ENCODE peak calls at places on chromosome 11, in eight cellular contexts. T is K562, E is lower leg skin, U is esophagus squamous epithelium, K is hepatocyte, B is pancreas, C is dorsolateral prefrontal cortex, J is RWPE1. Q is an unnamed sample.

GRCh38 chr11:65288706-65289536 is 25.7 kb upstream of the CDC42EP2 start:
- DNase-seq in T (no peak), E (peak), U (no peak), K (no peak), B (no peak), C (peak), J (no peak), Q (peak)

GRCh38 chr11:63905179-63905578 is 11.8 kb downstream of the RCOR2 start:
- DNase-seq in T (no peak), E (no peak), U (no peak), K (no peak), B (no peak), C (peak), J (no peak), Q (no peak)

GRCh38 chr11:95078526-95078925 is 11.1 kb upstream of the ENDOD1 start:
- DNase-seq in T (no peak), E (no peak), U (no peak), K (no peak), B (no peak), C (no peak), J (no peak), Q (no peak)

GRCh38 chr11:12853325-12853651 is 155.8 kb upstream of the RASSF10 start:
- DNase-seq in T (no peak), E (no peak), U (no peak), K (no peak), B (no peak), C (no peak), J (no peak), Q (no peak)

GRCh38 chr11:45768486-45768885 is 36.5 kb upstream of the SLC35C1 start:
- DNase-seq in T (no peak), E (peak), U (no peak), K (no peak), B (no peak), C (no peak), J (no peak), Q (no peak)

GRCh38 chr11:2685566-2686359 is 14.0 kb downstream of the KCNQ1OT1 start:
- DNase-seq in T (no peak), E (peak), U (no peak), K (no peak), B (no peak), C (no peak), J (no peak), Q (no peak)

GRCh38 chr11:36566407-36567053 is 1.3 kb upstream of the RAG1 start:
- DNase-seq in T (no peak), E (no peak), U (no peak), K (no peak), B (no peak), C (no peak), J (no peak), Q (no peak)

GRCh38 chr11:70900540-70900939 is 351.8 kb downstream of the SHANK2 start:
- DNase-seq in T (no peak), E (no peak), U (no peak), K (no peak), B (no peak), C (no peak), J (no peak), Q (no peak)

GRCh38 chr11:71247551-71248250 is 4.7 kb downstream of the SHANK2 start:
- DNase-seq in T (no peak), E (peak), U (no peak), K (no peak), B (peak), C (peak), J (no peak), Q (peak)

GRCh38 chr11:133506551-133507094 is 25.7 kb downstream of the OPCML start:
- DNase-seq in T (no peak), E (peak), U (no peak), K (no peak), B (no peak), C (no peak), J (no peak), Q (no peak)

GRCh38 chr11:6323291-6323905 is 3.1 kb upstream of the CAVIN3 start:
- DNase-seq in T (no peak), E (no peak), U (no peak), K (no peak), B (peak), C (no peak), J (no peak), Q (no peak)

GRCh38 chr11:126391286-126391954 is 35.9 kb downstream of the ST3GAL4 start:
- DNase-seq in T (no peak), E (no peak), U (no peak), K (no peak), B (no peak), C (no peak), J (no peak), Q (no peak)

GRCh38 chr11:72969894-72970335 is 155.7 kb downstream of the ATG16L2 start:
- DNase-seq in T (no peak), E (no peak), U (no peak), K (no peak), B (no peak), C (no peak), J (no peak), Q (no peak)

GRCh38 chr11:77201370-77201769 is 73.3 kb downstream of the MYO7A start:
- DNase-seq in T (no peak), E (peak), U (no peak), K (no peak), B (no peak), C (peak), J (no peak), Q (peak)

GRCh38 chr11:17991799-17992433 is 20.9 kb downstream of the SERGEF start:
- DNase-seq in T (peak), E (no peak), U (no peak), K (peak), B (peak), C (no peak), J (peak), Q (no peak)

GRCh38 chr11:93100211-93100610 is 97.6 kb downstream of the SLC36A4 start:
- DNase-seq in T (no peak), E (no peak), U (no peak), K (no peak), B (no peak), C (no peak), J (no peak), Q (no peak)

GRCh38 chr11:12862761-12863469 is 146.2 kb upstream of the RASSF10 start:
- DNase-seq in T (peak), E (no peak), U (no peak), K (peak), B (no peak), C (peak), J (peak), Q (no peak)

GRCh38 chr11:79018371-79018849 is 422.4 kb downstream of the TENM4 start:
- DNase-seq in T (no peak), E (no peak), U (no peak), K (peak), B (no peak), C (no peak), J (no peak), Q (no peak)

GRCh38 chr11:59102259-59102765 is 4.7 kb upstream of the FAM111B start:
- DNase-seq in T (peak), E (peak), U (no peak), K (peak), B (peak), C (peak), J (peak), Q (peak)

GRCh38 chr11:10490398-10491232 is 35.6 kb downstream of the AMPD3 start:
- DNase-seq in T (peak), E (peak), U (no peak), K (peak), B (peak), C (peak), J (peak), Q (peak)

GRCh38 chr11:11611381-11611780 is 10.4 kb downstream of the GALNT18 start:
- DNase-seq in T (no peak), E (no peak), U (no peak), K (no peak), B (no peak), C (no peak), J (no peak), Q (peak)

GRCh38 chr11:103109818-103110388 is 677 bp downstream of the DYNC2H1 start:
- DNase-seq in T (no peak), E (no peak), U (no peak), K (no peak), B (no peak), C (no peak), J (no peak), Q (no peak)

GRCh38 chr11:93648168-93648567 is 13.3 kb upstream of the CEP295 start:
- DNase-seq in T (no peak), E (no peak), U (no peak), K (peak), B (no peak), C (no peak), J (no peak), Q (no peak)

GRCh38 chr11:124897681-124898680 is at the start of gene ROBO4:
- DNase-seq in T (no peak), E (peak), U (no peak), K (no peak), B (no peak), C (no peak), J (peak), Q (peak)

GRCh38 chr11:8023831-8024555 is 36.9 kb downstream of the EIF3F start:
- DNase-seq in T (no peak), E (peak), U (no peak), K (no peak), B (no peak), C (no peak), J (no peak), Q (no peak)

GRCh38 chr11:112292785-112293407 is 32.2 kb upstream of the PLET1 start:
- DNase-seq in T (no peak), E (no peak), U (no peak), K (no peak), B (no peak), C (no peak), J (peak), Q (no peak)

GRCh38 chr11:35464308-35464707 is 45.0 kb upstream of the SLC1A2 start:
- DNase-seq in T (no peak), E (no peak), U (no peak), K (no peak), B (no peak), C (no peak), J (no peak), Q (no peak)
- TF ChIP-seq CTCF in T (no peak), E (no peak), U (no peak), K (no peak), B (no peak), C (no peak), J (no peak), Q (no peak)

GRCh38 chr11:116835791-116836647 is 1.4 kb downstream of the APOA1 start:
- DNase-seq in T (peak), E (peak), U (no peak), K (peak), B (peak), C (peak), J (peak), Q (peak)
- TF ChIP-seq CTCF in T (peak), E (no peak), U (peak), K (peak), B (peak), C (peak), J (peak), Q (peak)

GRCh38 chr11:130449996-130450419 is 1.6 kb downstream of the ADAMTS15 start:
- DNase-seq in T (peak), E (peak), U (no peak), K (peak), B (peak), C (no peak), J (no peak), Q (peak)
- TF ChIP-seq CTCF in T (peak), E (no peak), U (peak), K (peak), B (peak), C (no peak), J (no peak), Q (peak)

GRCh38 chr11:67421421-67422031 is 6.0 kb downstream of the CARNS1 start:
- DNase-seq in T (no peak), E (no peak), U (no peak), K (no peak), B (no peak), C (no peak), J (peak), Q (no peak)
- TF ChIP-seq CTCF in T (no peak), E (no peak), U (no peak), K (no peak), B (no peak), C (no peak), J (no peak), Q (no peak)

GRCh38 chr11:87722756-87723599 is 452.3 kb downstream of the RAB38 start:
- DNase-seq in T (peak), E (no peak), U (no peak), K (peak), B (peak), C (peak), J (peak), Q (no peak)
- TF ChIP-seq CTCF in T (peak), E (no peak), U (peak), K (peak), B (peak), C (no peak), J (peak), Q (peak)

GRCh38 chr11:27362749-27363575 is at the start of gene CCDC34:
- DNase-seq in T (peak), E (peak), U (peak), K (peak), B (peak), C (peak), J (peak), Q (peak)
- TF ChIP-seq CTCF in T (no peak), E (no peak), U (no peak), K (no peak), B (no peak), C (no peak), J (no peak), Q (no peak)

DNA sequence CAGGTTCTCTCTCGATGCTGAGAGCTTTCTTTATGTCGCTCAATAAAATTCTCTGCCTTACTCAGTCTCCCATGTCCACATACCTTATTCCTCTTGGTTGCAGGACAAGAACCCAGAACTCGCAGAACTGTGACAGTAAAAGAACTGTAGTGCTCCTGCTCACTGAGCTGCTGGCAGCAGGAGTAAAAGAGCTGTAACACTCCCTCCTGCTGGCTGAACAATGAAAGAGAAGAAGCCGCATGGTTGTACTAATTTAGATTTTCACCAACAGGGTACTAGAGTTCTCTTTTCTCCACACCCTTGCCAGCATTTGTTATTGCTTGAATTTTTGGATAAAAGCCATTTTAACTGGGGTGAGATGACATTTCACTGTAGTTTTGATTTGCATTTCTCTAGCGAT is 433.2 kb downstream of the GUCY1A2 start:
- DNase-seq in T (no peak), E (no peak), U (no peak), K (peak), B (no peak), C (no peak), J (no peak), Q (no peak)
- TF ChIP-seq CTCF in T (no peak), E (no peak), U (no peak), K (peak), B (no peak), C (no peak), J (no peak), Q (no peak)

Q was measured in heart left ventricle.